ENCODE peak calls at places on chromosome 13, in nine cellular contexts. One of them, this sample, is unnamed. For H3K36me3, the result is how much of the 10 kb centered on the place peaks cover.

GRCh38 chr13:37429976-37430375 is 168.6 kb downstream of the POSTN start:
- DNase-seq in gastrocnemius medialis: no peak
- DNase-seq in stomach: no peak
- DNase-seq in body of pancreas: no peak
- DNase-seq in CD8-positive, alpha-beta T cell: no peak
- DNase-seq in left ventricle myocardium inferior: no peak
- DNase-seq in upper lobe of right lung: no peak
- DNase-seq in mammary epithelial cell: peak
- DNase-seq in H7: no peak
- DNase-seq in this sample: no peak

GRCh38 chr13:30615851-30616311 is 1.8 kb upstream of the USPL1 start:
- DNase-seq in gastrocnemius medialis: no peak
- DNase-seq in stomach: no peak
- DNase-seq in body of pancreas: no peak
- DNase-seq in CD8-positive, alpha-beta T cell: no peak
- DNase-seq in left ventricle myocardium inferior: no peak
- DNase-seq in upper lobe of right lung: no peak
- DNase-seq in mammary epithelial cell: peak
- DNase-seq in H7: no peak
- DNase-seq in this sample: no peak

GRCh38 chr13:41222259-41222852 is 28.0 kb upstream of the KBTBD7 start:
- DNase-seq in gastrocnemius medialis: peak
- DNase-seq in stomach: peak
- DNase-seq in body of pancreas: peak
- DNase-seq in CD8-positive, alpha-beta T cell: peak
- DNase-seq in left ventricle myocardium inferior: no peak
- DNase-seq in upper lobe of right lung: no peak
- DNase-seq in mammary epithelial cell: peak
- DNase-seq in H7: peak
- DNase-seq in this sample: no peak

GRCh38 chr13:44575035-44575434 is 1.1 kb downstream of the TSC22D1 start:
- DNase-seq in gastrocnemius medialis: no peak
- DNase-seq in stomach: no peak
- DNase-seq in body of pancreas: no peak
- DNase-seq in CD8-positive, alpha-beta T cell: no peak
- DNase-seq in left ventricle myocardium inferior: no peak
- DNase-seq in upper lobe of right lung: no peak
- DNase-seq in mammary epithelial cell: peak
- DNase-seq in H7: no peak
- DNase-seq in this sample: no peak

GRCh38 chr13:79560954-79561353 is 80.0 kb downstream of the NDFIP2 start:
- DNase-seq in gastrocnemius medialis: no peak
- DNase-seq in stomach: no peak
- DNase-seq in body of pancreas: no peak
- DNase-seq in CD8-positive, alpha-beta T cell: no peak
- DNase-seq in left ventricle myocardium inferior: no peak
- DNase-seq in upper lobe of right lung: no peak
- DNase-seq in mammary epithelial cell: peak
- DNase-seq in H7: no peak
- DNase-seq in this sample: no peak

GRCh38 chr13:28353679-28354078 is 141.2 kb downstream of the FLT1 start:
- DNase-seq in gastrocnemius medialis: no peak
- DNase-seq in stomach: no peak
- DNase-seq in body of pancreas: no peak
- DNase-seq in CD8-positive, alpha-beta T cell: no peak
- DNase-seq in left ventricle myocardium inferior: no peak
- DNase-seq in upper lobe of right lung: no peak
- DNase-seq in mammary epithelial cell: no peak
- DNase-seq in H7: no peak
- DNase-seq in this sample: no peak

GRCh38 chr13:23828866-23829265 is 60.3 kb downstream of the MIPEP start:
- DNase-seq in gastrocnemius medialis: no peak
- DNase-seq in stomach: no peak
- DNase-seq in body of pancreas: no peak
- DNase-seq in CD8-positive, alpha-beta T cell: no peak
- DNase-seq in left ventricle myocardium inferior: no peak
- DNase-seq in upper lobe of right lung: no peak
- DNase-seq in mammary epithelial cell: peak
- DNase-seq in H7: no peak
- DNase-seq in this sample: no peak

GRCh38 chr13:45195421-45195820 is 5.4 kb downstream of the KCTD4 start:
- DNase-seq in gastrocnemius medialis: no peak
- DNase-seq in stomach: no peak
- DNase-seq in body of pancreas: no peak
- DNase-seq in CD8-positive, alpha-beta T cell: no peak
- DNase-seq in left ventricle myocardium inferior: no peak
- DNase-seq in upper lobe of right lung: no peak
- DNase-seq in mammary epithelial cell: no peak
- DNase-seq in H7: no peak
- DNase-seq in this sample: no peak

GRCh38 chr13:27712421-27712820 is 79.9 kb upstream of the GSX1 start:
- DNase-seq in gastrocnemius medialis: peak
- DNase-seq in stomach: peak
- DNase-seq in body of pancreas: peak
- DNase-seq in CD8-positive, alpha-beta T cell: peak
- DNase-seq in left ventricle myocardium inferior: no peak
- DNase-seq in upper lobe of right lung: no peak
- DNase-seq in mammary epithelial cell: no peak
- DNase-seq in H7: no peak
- DNase-seq in this sample: no peak

GRCh38 chr13:109576331-109576813 is 210.0 kb downstream of the IRS2 start:
- DNase-seq in gastrocnemius medialis: no peak
- DNase-seq in stomach: peak
- DNase-seq in body of pancreas: no peak
- DNase-seq in CD8-positive, alpha-beta T cell: no peak
- DNase-seq in left ventricle myocardium inferior: no peak
- DNase-seq in upper lobe of right lung: no peak
- DNase-seq in mammary epithelial cell: no peak
- DNase-seq in H7: no peak
- DNase-seq in this sample: no peak

GRCh38 chr13:49356224-49356623 is 87.6 kb downstream of the CAB39L start:
- DNase-seq in gastrocnemius medialis: no peak
- DNase-seq in stomach: no peak
- DNase-seq in body of pancreas: no peak
- DNase-seq in CD8-positive, alpha-beta T cell: no peak
- DNase-seq in left ventricle myocardium inferior: no peak
- DNase-seq in upper lobe of right lung: no peak
- DNase-seq in mammary epithelial cell: peak
- DNase-seq in H7: no peak
- DNase-seq in this sample: no peak

GRCh38 chr13:102584423-102584822 is 12.4 kb upstream of the TPP2 start:
- DNase-seq in gastrocnemius medialis: no peak
- DNase-seq in stomach: no peak
- DNase-seq in body of pancreas: no peak
- DNase-seq in CD8-positive, alpha-beta T cell: no peak
- DNase-seq in left ventricle myocardium inferior: no peak
- DNase-seq in upper lobe of right lung: no peak
- DNase-seq in mammary epithelial cell: no peak
- DNase-seq in H7: no peak
- DNase-seq in this sample: no peak

DNA sequence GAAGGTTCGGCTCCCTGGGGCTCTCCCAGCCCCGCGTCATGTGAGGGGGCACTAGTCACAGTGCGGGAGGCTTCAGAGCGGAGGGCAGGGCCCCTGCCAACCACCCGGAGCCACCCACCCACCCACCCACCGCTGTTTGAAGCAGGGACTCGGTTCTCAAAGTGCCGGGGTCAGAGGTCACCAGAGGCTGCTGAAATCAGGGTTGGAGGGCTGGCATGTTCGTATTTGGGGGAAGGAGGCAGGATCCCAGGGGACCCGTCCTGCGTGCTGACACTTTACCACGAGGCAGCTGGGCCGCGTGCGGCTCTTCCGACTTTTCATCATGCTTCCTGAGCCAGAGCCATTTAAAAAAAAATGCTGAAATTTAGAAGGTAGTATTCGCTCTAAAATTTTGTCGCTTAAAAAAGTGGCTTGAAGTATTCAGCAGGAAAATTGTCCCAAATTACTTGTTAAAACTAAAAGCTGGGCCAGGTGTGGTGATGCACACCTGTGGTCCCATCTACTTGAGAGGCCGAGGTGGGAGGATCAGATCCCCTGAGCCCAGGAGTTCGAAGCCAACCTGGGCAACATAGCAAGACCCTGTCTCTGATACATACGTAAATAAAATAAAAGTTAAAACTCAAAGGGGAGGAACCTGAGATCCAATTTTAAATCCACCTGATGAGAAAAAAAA is 21.2 kb downstream of the ATP11A start:
- DNase-seq in gastrocnemius medialis: no peak
- DNase-seq in stomach: no peak
- DNase-seq in body of pancreas: no peak
- DNase-seq in CD8-positive, alpha-beta T cell: no peak
- DNase-seq in left ventricle myocardium inferior: peak
- DNase-seq in upper lobe of right lung: no peak
- DNase-seq in mammary epithelial cell: no peak
- DNase-seq in H7: peak
- DNase-seq in this sample: no peak
- H3K4me3 ChIP-seq in gastrocnemius medialis: peak
- H3K4me3 ChIP-seq in stomach: no peak
- H3K4me3 ChIP-seq in body of pancreas: no peak
- H3K4me3 ChIP-seq in CD8-positive, alpha-beta T cell: no peak
- H3K4me3 ChIP-seq in left ventricle myocardium inferior: peak
- H3K4me3 ChIP-seq in upper lobe of right lung: peak
- H3K4me3 ChIP-seq in mammary epithelial cell: peak
- H3K4me3 ChIP-seq in H7: no peak
- H3K4me3 ChIP-seq in this sample: peak

DNA sequence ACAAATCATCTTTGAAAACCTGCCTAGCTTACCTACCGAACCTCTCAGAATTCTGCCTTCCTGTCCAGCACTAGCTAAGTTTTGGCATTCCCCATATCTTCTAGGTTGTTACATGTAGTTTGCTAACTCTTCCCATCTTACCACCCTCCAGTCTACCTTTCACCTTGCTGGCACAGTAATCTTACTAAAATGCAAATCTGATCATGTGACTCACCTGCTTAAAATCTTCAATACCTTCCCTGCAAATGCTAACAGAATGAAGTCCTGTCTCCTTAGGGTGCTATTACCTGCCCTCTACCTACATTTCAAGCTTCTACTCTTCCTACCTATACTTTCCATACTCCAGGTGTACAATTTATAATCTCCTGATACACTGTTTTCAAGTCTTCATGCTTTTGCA is 30.4 kb downstream of the INTS6 start:
- DNase-seq in gastrocnemius medialis: no peak
- DNase-seq in stomach: no peak
- DNase-seq in body of pancreas: no peak
- DNase-seq in CD8-positive, alpha-beta T cell: no peak
- DNase-seq in left ventricle myocardium inferior: no peak
- DNase-seq in upper lobe of right lung: no peak
- DNase-seq in mammary epithelial cell: no peak
- DNase-seq in H7: no peak
- DNase-seq in this sample: no peak
- H3K36me3 ChIP-seq in gastrocnemius medialis: under half
- H3K36me3 ChIP-seq in stomach: under half
- H3K36me3 ChIP-seq in body of pancreas: under half
- H3K36me3 ChIP-seq in CD8-positive, alpha-beta T cell: under half
- H3K36me3 ChIP-seq in left ventricle myocardium inferior: under half
- H3K36me3 ChIP-seq in upper lobe of right lung: under half
- H3K36me3 ChIP-seq in mammary epithelial cell: under half
- H3K36me3 ChIP-seq in H7: under half
- H3K36me3 ChIP-seq in this sample: under half

GRCh38 chr13:93243375-93244063 is 16.9 kb downstream of the GPC6 start:
- DNase-seq in gastrocnemius medialis: no peak
- DNase-seq in stomach: no peak
- DNase-seq in body of pancreas: no peak
- DNase-seq in CD8-positive, alpha-beta T cell: no peak
- DNase-seq in left ventricle myocardium inferior: no peak
- DNase-seq in upper lobe of right lung: no peak
- DNase-seq in mammary epithelial cell: no peak
- DNase-seq in H7: no peak
- DNase-seq in this sample: no peak

GRCh38 chr13:93244141-93244917 is 17.7 kb downstream of the GPC6 start:
- DNase-seq in gastrocnemius medialis: no peak
- DNase-seq in stomach: no peak
- DNase-seq in body of pancreas: no peak
- DNase-seq in CD8-positive, alpha-beta T cell: no peak
- DNase-seq in left ventricle myocardium inferior: no peak
- DNase-seq in upper lobe of right lung: no peak
- DNase-seq in mammary epithelial cell: peak
- DNase-seq in H7: no peak
- DNase-seq in this sample: no peak

GRCh38 chr13:93246069-93246468 is 19.5 kb downstream of the GPC6 start:
- DNase-seq in gastrocnemius medialis: no peak
- DNase-seq in stomach: no peak
- DNase-seq in body of pancreas: no peak
- DNase-seq in CD8-positive, alpha-beta T cell: no peak
- DNase-seq in left ventricle myocardium inferior: no peak
- DNase-seq in upper lobe of right lung: no peak
- DNase-seq in mammary epithelial cell: no peak
- DNase-seq in H7: no peak
- DNase-seq in this sample: no peak

GRCh38 chr13:93248627-93249047 is 22.0 kb downstream of the GPC6 start:
- DNase-seq in gastrocnemius medialis: no peak
- DNase-seq in stomach: peak
- DNase-seq in body of pancreas: peak
- DNase-seq in CD8-positive, alpha-beta T cell: no peak
- DNase-seq in left ventricle myocardium inferior: no peak
- DNase-seq in upper lobe of right lung: peak
- DNase-seq in mammary epithelial cell: no peak
- DNase-seq in H7: peak
- DNase-seq in this sample: no peak

GRCh38 chr13:93244918-93245280 is 18.3 kb downstream of the GPC6 start:
- DNase-seq in gastrocnemius medialis: no peak
- DNase-seq in stomach: no peak
- DNase-seq in body of pancreas: no peak
- DNase-seq in CD8-positive, alpha-beta T cell: no peak
- DNase-seq in left ventricle myocardium inferior: no peak
- DNase-seq in upper lobe of right lung: no peak
- DNase-seq in mammary epithelial cell: peak
- DNase-seq in H7: no peak
- DNase-seq in this sample: no peak
- H3K4me3 ChIP-seq in gastrocnemius medialis: no peak
- H3K4me3 ChIP-seq in stomach: peak
- H3K4me3 ChIP-seq in body of pancreas: no peak
- H3K4me3 ChIP-seq in CD8-positive, alpha-beta T cell: no peak
- H3K4me3 ChIP-seq in left ventricle myocardium inferior: peak
- H3K4me3 ChIP-seq in upper lobe of right lung: peak
- H3K4me3 ChIP-seq in mammary epithelial cell: no peak
- H3K4me3 ChIP-seq in H7: no peak
- H3K4me3 ChIP-seq in this sample: peak

DNA sequence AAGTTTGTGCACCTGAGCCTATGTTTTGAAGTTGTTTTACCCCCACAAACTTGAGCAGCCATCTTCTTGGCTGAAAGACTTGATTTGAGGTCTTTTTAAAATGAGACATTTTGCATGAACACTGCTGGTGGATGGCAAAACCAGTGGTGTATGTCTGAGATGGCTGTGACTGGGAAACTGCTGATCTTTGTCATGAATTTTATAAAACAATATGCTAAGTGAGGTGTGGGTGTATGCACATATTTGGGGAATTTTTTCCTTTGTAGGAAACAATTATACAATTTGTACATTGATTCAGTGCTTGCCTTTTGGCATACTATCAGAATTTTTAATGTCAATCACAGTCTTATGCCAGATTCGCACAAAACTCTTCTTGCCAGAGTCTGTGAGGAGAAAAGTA is 52.5 kb downstream of the ZAR1L start:
- DNase-seq in gastrocnemius medialis: no peak
- DNase-seq in stomach: no peak
- DNase-seq in body of pancreas: no peak
- DNase-seq in CD8-positive, alpha-beta T cell: no peak
- DNase-seq in left ventricle myocardium inferior: no peak
- DNase-seq in upper lobe of right lung: no peak
- DNase-seq in mammary epithelial cell: no peak
- DNase-seq in H7: no peak
- DNase-seq in this sample: no peak
- H3K36me3 ChIP-seq in gastrocnemius medialis: under half
- H3K36me3 ChIP-seq in stomach: half or more
- H3K36me3 ChIP-seq in body of pancreas: under half
- H3K36me3 ChIP-seq in CD8-positive, alpha-beta T cell: under half
- H3K36me3 ChIP-seq in left ventricle myocardium inferior: half or more
- H3K36me3 ChIP-seq in upper lobe of right lung: under half
- H3K36me3 ChIP-seq in mammary epithelial cell: under half
- H3K36me3 ChIP-seq in H7: under half
- H3K36me3 ChIP-seq in this sample: under half